ENCODE peak calls at places on chromosomes 5 and 9, in four cellular contexts. Y is fibroblast of villous mesenchyme, G is GM12865, J is GM06990. S is an unnamed sample.

GRCh38 chr5:140327589-140327988 is 18.8 kb downstream of the HBEGF start:
- DNase-seq in Y (peak; percentile 55), J (no peak), G (no peak), S (no peak)

GRCh38 chr5:91024727-91025126 is 358.4 kb downstream of the ARRDC3 start:
- DNase-seq in J (no peak), Y (no peak), G (no peak), S (no peak)

GRCh38 chr9:87871425-87872078 is 11.1 kb upstream of the SPATA31E1 start:
- DNase-seq in Y (no peak), G (no peak), J (no peak), S (no peak)

GRCh38 chr9:7777776-7778175 is 21.8 kb downstream of the DMAC1 start:
- DNase-seq in Y (no peak), J (no peak), G (no peak), S (no peak)

GRCh38 chr9:134290603-134291451 is 35.4 kb upstream of the RXRA start:
- DNase-seq in J (no peak), G (no peak), Y (no peak), S (no peak)

GRCh38 chr9:93112864-93113389 is 16.9 kb downstream of the CARD19 start:
- DNase-seq in J (peak; percentile 1), G (no peak), Y (no peak), S (no peak)

GRCh38 chr9:38621434-38622082 is 1.2 kb upstream of the ANKRD18A start:
- DNase-seq in J (peak; percentile 29), Y (no peak), G (no peak), S (no peak)

GRCh38 chr9:130473521-130473920 is 28.8 kb downstream of the ASS1 start:
- DNase-seq in J (no peak), Y (no peak), G (no peak), S (no peak)

GRCh38 chr5:104538835-104539234 is 976.2 kb upstream of the NUDT12 start:
- DNase-seq in G (no peak), J (no peak), Y (no peak), S (no peak)

GRCh38 chr5:124746252-124746915 is at the start of gene ZNF608:
- DNase-seq in G (peak; percentile 36), Y (peak; percentile 71), J (no peak), S (peak; percentile 67)

GRCh38 chr9:81690251-81690851 is 1.0 kb upstream of the TLE1 start:
- DNase-seq in Y (peak; percentile 61), J (no peak), G (no peak), S (no peak)

GRCh38 chr5:151480859-151481258 is 33.5 kb downstream of the SLC36A1 start:
- DNase-seq in G (no peak), J (no peak), Y (peak; percentile 32), S (no peak)

GRCh38 chr5:84436866-84437265 is 52.2 kb upstream of the EDIL3 start:
- DNase-seq in J (no peak), G (no peak), Y (no peak), S (no peak)

GRCh38 chr5:41485533-41485932 is 24.9 kb downstream of the PLCXD3 start:
- DNase-seq in G (no peak), Y (no peak), J (no peak), S (no peak)

GRCh38 chr9:115367321-115367720 is 249.4 kb upstream of the TNC start:
- DNase-seq in J (no peak), G (no peak), Y (no peak), S (no peak)

GRCh38 chr5:125412561-125413535 is 666.4 kb upstream of the ZNF608 start:
- DNase-seq in G (peak; percentile 35), J (no peak), Y (peak; percentile 93), S (peak; percentile 95)

GRCh38 chr5:27315541-27316282 is 277.3 kb upstream of the CDH9 start:
- DNase-seq in G (no peak), J (no peak), Y (peak; percentile 54), S (no peak)

GRCh38 chr9:69279084-69279729 is 45.8 kb upstream of the ENTREP1 start:
- DNase-seq in J (no peak), Y (no peak), G (peak; percentile 72), S (no peak)

GRCh38 chr5:55232985-55233928 is at the start of gene CCNO:
- DNase-seq in Y (peak; percentile 65), J (peak; percentile 64), G (peak; percentile 69), S (no peak)

GRCh38 chr9:131279196-131279926 is 3.1 kb upstream of the FAM78A start:
- DNase-seq in G (no peak), Y (no peak), J (no peak), S (no peak)

GRCh38 chr5:175390352-175391083 is 53.5 kb downstream of the DRD1 start:
- DNase-seq in Y (no peak), J (no peak), G (no peak), S (no peak)
- H3K4me3 ChIP-seq in Y (no peak overlapping the region), J (no peak overlapping the region), G (no peak overlapping the region), S (no peak overlapping the region)

DNA sequence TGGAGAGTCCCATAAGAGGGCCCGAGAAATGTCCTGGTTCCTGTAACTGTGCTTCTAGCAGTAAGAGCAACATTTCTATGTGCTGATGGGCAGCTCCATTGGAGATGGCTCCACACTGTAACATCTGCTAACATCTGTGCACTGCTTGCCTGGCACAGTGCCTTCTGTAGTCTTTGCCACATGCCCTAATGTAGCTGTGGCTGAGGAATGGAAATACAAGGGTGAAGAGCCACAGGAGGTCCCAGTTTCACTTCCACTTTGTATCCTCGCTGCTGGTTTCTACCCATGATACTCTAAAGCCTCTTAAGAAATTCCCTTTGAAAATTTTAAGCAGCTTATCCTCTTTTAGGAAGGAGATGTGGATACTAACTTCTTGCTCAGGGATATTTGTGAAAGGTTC is 97.4 kb downstream of the HOMER1 start:
- DNase-seq in J (peak; percentile 31), Y (peak; percentile 48), G (peak; percentile 73), S (no peak)
- H3K4me3 ChIP-seq in J (no peak overlapping the region), Y (no peak overlapping the region), G (peak overlapping the region; percentile 5), S (no peak overlapping the region)

GRCh38 chr9:79877943-79878612 is 306.3 kb downstream of the TLE4 start:
- DNase-seq in Y (no peak), G (no peak), J (no peak), S (no peak)

GRCh38 chr9:79885093-79885857 is 313.5 kb downstream of the TLE4 start:
- DNase-seq in Y (no peak), G (no peak), J (no peak), S (no peak)

GRCh38 chr9:79883073-79883645 is 311.4 kb downstream of the TLE4 start:
- DNase-seq in J (no peak), G (peak; percentile 12), Y (no peak), S (no peak)

DNA sequence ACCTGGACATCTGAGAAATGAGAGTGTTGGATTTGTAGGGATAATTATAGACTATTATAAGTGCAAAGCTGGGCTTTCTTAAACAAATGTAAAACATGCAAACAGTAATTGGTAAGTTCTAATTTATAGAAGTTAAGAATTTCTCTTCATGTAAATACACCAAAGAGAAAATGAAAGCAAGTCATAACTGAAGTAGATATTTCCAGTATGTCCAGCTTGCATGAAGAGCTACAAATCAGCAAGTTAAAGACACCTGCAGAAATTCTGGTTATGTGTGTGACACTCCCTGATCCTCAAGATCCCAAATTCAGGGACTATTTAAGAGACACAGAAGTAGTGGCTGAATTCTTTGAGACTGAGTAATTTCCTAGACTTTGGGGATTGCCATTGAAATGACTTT is 308.9 kb downstream of the TLE4 start:
- DNase-seq in Y (no peak), G (peak; percentile 16), J (no peak), S (no peak)
- H3K4me3 ChIP-seq in Y (no peak overlapping the region), G (peak overlapping the region; percentile 45), J (no peak overlapping the region), S (no peak overlapping the region)

GRCh38 chr5:138754699-138755057 is 1.5 kb downstream of the CTNNA1 start:
- DNase-seq in Y (no peak), G (no peak), J (no peak), S (no peak)

GRCh38 chr5:138752951-138753793 is at the start of gene CTNNA1:
- DNase-seq in Y (peak; percentile 69), G (peak; percentile 78), J (peak; percentile 72), S (no peak)

GRCh38 chr5:138753794-138754698 is 821 bp downstream of the CTNNA1 start:
- DNase-seq in G (peak; percentile 63), J (peak; percentile 28), Y (peak; percentile 90), S (peak; percentile 52)

GRCh38 chr5:138757061-138757776 is 4.0 kb downstream of the CTNNA1 start:
- DNase-seq in G (no peak), Y (no peak), J (no peak), S (no peak)

GRCh38 chr5:138755084-138755748 is 2.0 kb downstream of the CTNNA1 start:
- DNase-seq in G (peak; percentile 78), J (peak; percentile 53), Y (no peak), S (no peak)
- H3K4me3 ChIP-seq in G (peak overlapping the region; percentile 14), J (peak overlapping the region; percentile 86), Y (peak overlapping the region; percentile 89), S (peak overlapping the region; percentile 96)

GRCh38 chr9:34374905-34375552 is 1.7 kb downstream of the MYORG start:
- DNase-seq in Y (no peak), G (no peak), J (no peak), S (no peak)

GRCh38 chr9:34373749-34374148 is 2.9 kb downstream of the MYORG start:
- DNase-seq in G (no peak), Y (no peak), J (no peak), S (no peak)

GRCh38 chr9:34375901-34376595 is 650 bp downstream of the MYORG start:
- DNase-seq in J (peak; percentile 48), G (peak; percentile 70), Y (no peak), S (no peak)

GRCh38 chr9:34372598-34373011 is 4.1 kb downstream of the MYORG start:
- DNase-seq in Y (no peak), J (no peak), G (no peak), S (no peak)

GRCh38 chr9:34374339-34374738 is 2.4 kb downstream of the MYORG start:
- DNase-seq in Y (no peak), J (no peak), G (no peak), S (no peak)
- H3K4me3 ChIP-seq in Y (no peak overlapping the region), J (no peak overlapping the region), G (no peak overlapping the region), S (no peak overlapping the region)

DNA sequence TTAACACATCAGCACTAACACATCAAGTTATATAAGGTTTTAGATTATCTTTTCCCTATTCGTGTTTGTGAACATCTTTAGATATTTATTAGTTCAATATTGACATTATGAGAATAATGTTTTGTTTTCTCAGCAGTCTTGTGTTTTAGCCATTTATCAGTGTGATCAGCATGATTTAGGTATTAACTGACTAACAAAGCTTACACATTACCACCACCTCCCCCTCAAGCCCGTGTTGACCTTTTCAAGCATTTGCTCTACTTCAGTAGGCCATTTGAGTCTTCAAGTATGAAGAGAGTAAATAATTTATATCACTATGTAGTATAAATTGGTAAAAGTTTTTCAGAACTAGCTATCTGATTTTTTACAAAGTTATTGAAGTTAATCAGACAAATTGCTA is 6.9 kb downstream of the PBX3 start:
- DNase-seq in J (no peak), Y (no peak), G (no peak), S (no peak)
- H3K4me3 ChIP-seq in J (no peak overlapping the region), Y (no peak overlapping the region), G (no peak overlapping the region), S (no peak overlapping the region)

GRCh38 chr5:136626531-136626930 is 261.2 kb upstream of the TRPC7 start:
- DNase-seq in Y (no peak), J (no peak), G (no peak), S (no peak)
- H3K4me3 ChIP-seq in Y (no peak overlapping the region), J (no peak overlapping the region), G (no peak overlapping the region), S (no peak overlapping the region)

GRCh38 chr9:107290619-107291018 is 7.5 kb downstream of the RAD23B start:
- DNase-seq in J (no peak), Y (no peak), G (no peak), S (no peak)
- H3K4me3 ChIP-seq in J (no peak overlapping the region), Y (no peak overlapping the region), G (no peak overlapping the region), S (no peak overlapping the region)

GRCh38 chr5:126742425-126742824 is 34.5 kb upstream of the LMNB1 start:
- DNase-seq in J (no peak), Y (no peak), G (no peak), S (no peak)
- H3K4me3 ChIP-seq in J (no peak overlapping the region), Y (no peak overlapping the region), G (no peak overlapping the region), S (no peak overlapping the region)